ENCODE peak calls at places on chromosomes 7 and 10, in four cellular contexts. One of them, this sample, is unnamed. For H3K36me3, the result is how much of the 10 kb centered on the place peaks cover.

GRCh38 chr10:42953684-42954674 is 122.9 kb upstream of the RET start:
- DNase-seq in heart left ventricle: peak
- DNase-seq in BE2C: no peak
- DNase-seq in heart right ventricle: no peak
- DNase-seq in this sample: no peak

GRCh38 chr7:113504691-113505090 is 386.3 kb upstream of the SMIM30 start:
- DNase-seq in heart right ventricle: no peak
- DNase-seq in BE2C: no peak
- DNase-seq in heart left ventricle: no peak
- DNase-seq in this sample: no peak

GRCh38 chr7:82335927-82336326 is 107.7 kb downstream of the CACNA2D1 start:
- DNase-seq in heart left ventricle: no peak
- DNase-seq in BE2C: peak
- DNase-seq in heart right ventricle: no peak
- DNase-seq in this sample: no peak

GRCh38 chr10:119770928-119771327 is 45.1 kb downstream of the INPP5F start:
- DNase-seq in heart left ventricle: no peak
- DNase-seq in BE2C: no peak
- DNase-seq in heart right ventricle: no peak
- DNase-seq in this sample: no peak

GRCh38 chr10:89332718-89333281 is 5.0 kb downstream of the IFIT3 start:
- DNase-seq in BE2C: no peak
- DNase-seq in heart left ventricle: no peak
- DNase-seq in heart right ventricle: no peak
- DNase-seq in this sample: no peak

GRCh38 chr7:31105256-31105950 is 53.3 kb downstream of the ADCYAP1R1 start:
- DNase-seq in BE2C: no peak
- DNase-seq in heart left ventricle: no peak
- DNase-seq in heart right ventricle: no peak
- DNase-seq in this sample: no peak

GRCh38 chr10:86264481-86265231 is 101.9 kb downstream of the GRID1 start:
- DNase-seq in BE2C: peak
- DNase-seq in heart right ventricle: no peak
- DNase-seq in heart left ventricle: no peak
- DNase-seq in this sample: no peak

GRCh38 chr10:109018892-109019507 is 904.3 kb downstream of the XPNPEP1 start:
- DNase-seq in BE2C: no peak
- DNase-seq in heart left ventricle: no peak
- DNase-seq in heart right ventricle: no peak
- DNase-seq in this sample: no peak

GRCh38 chr7:25565949-25566348 is 337.7 kb upstream of the NPVF start:
- DNase-seq in BE2C: peak
- DNase-seq in heart left ventricle: no peak
- DNase-seq in heart right ventricle: peak
- DNase-seq in this sample: peak

GRCh38 chr10:100307716-100308115 is 21.2 kb upstream of the BLOC1S2 start:
- DNase-seq in heart left ventricle: no peak
- DNase-seq in BE2C: no peak
- DNase-seq in heart right ventricle: no peak
- DNase-seq in this sample: peak

GRCh38 chr10:11016959-11017574 is 605 bp upstream of the CELF2 start:
- DNase-seq in heart left ventricle: no peak
- DNase-seq in heart right ventricle: no peak
- DNase-seq in BE2C: no peak
- DNase-seq in this sample: no peak

GRCh38 chr7:39592586-39592985 is 26.4 kb downstream of the YAE1 start:
- DNase-seq in heart right ventricle: no peak
- DNase-seq in heart left ventricle: no peak
- DNase-seq in BE2C: no peak
- DNase-seq in this sample: no peak

GRCh38 chr10:132482090-132482489 is 55.5 kb upstream of the INPP5A start:
- DNase-seq in heart left ventricle: no peak
- DNase-seq in heart right ventricle: no peak
- DNase-seq in BE2C: no peak
- DNase-seq in this sample: peak

GRCh38 chr10:70277396-70278030 is 6.3 kb downstream of the NPFFR1 start:
- DNase-seq in BE2C: no peak
- DNase-seq in heart right ventricle: no peak
- DNase-seq in heart left ventricle: no peak
- DNase-seq in this sample: no peak

GRCh38 chr10:102267748-102268147 is 22.4 kb downstream of the GBF1 start:
- DNase-seq in BE2C: no peak
- DNase-seq in heart left ventricle: no peak
- DNase-seq in heart right ventricle: no peak
- DNase-seq in this sample: peak

GRCh38 chr10:60282771-60283353 is 106.8 kb downstream of the ANK3 start:
- DNase-seq in BE2C: no peak
- DNase-seq in heart left ventricle: no peak
- DNase-seq in heart right ventricle: no peak
- DNase-seq in this sample: peak

GRCh38 chr7:129438839-129439640 is 4.8 kb downstream of the STRIP2 start:
- DNase-seq in BE2C: no peak
- DNase-seq in heart right ventricle: no peak
- DNase-seq in heart left ventricle: no peak
- DNase-seq in this sample: peak

GRCh38 chr10:63684257-63684936 is 163.2 kb downstream of the REEP3 start:
- DNase-seq in BE2C: no peak
- DNase-seq in heart right ventricle: no peak
- DNase-seq in heart left ventricle: no peak
- DNase-seq in this sample: no peak

GRCh38 chr7:50552921-50553320 is 12.3 kb downstream of the DDC start:
- DNase-seq in BE2C: no peak
- DNase-seq in heart left ventricle: no peak
- DNase-seq in heart right ventricle: peak
- DNase-seq in this sample: peak

GRCh38 chr10:90007226-90007625 is 305.8 kb downstream of the KIF20B start:
- DNase-seq in heart right ventricle: no peak
- DNase-seq in heart left ventricle: no peak
- DNase-seq in BE2C: no peak
- DNase-seq in this sample: no peak

GRCh38 chr10:122490786-122491680 is 29.7 kb downstream of the HTRA1 start:
- DNase-seq in heart right ventricle: no peak
- DNase-seq in BE2C: no peak
- DNase-seq in heart left ventricle: no peak
- DNase-seq in this sample: no peak

GRCh38 chr10:129719889-129720590 is 244.0 kb downstream of the EBF3 start:
- DNase-seq in heart left ventricle: no peak
- DNase-seq in heart right ventricle: no peak
- DNase-seq in BE2C: no peak
- DNase-seq in this sample: no peak

GRCh38 chr7:20784311-20785210 is 2.1 kb downstream of the SP8 start:
- DNase-seq in heart left ventricle: no peak
- DNase-seq in BE2C: no peak
- DNase-seq in heart right ventricle: no peak
- DNase-seq in this sample: no peak

GRCh38 chr7:132187869-132188789 is 388.1 kb downstream of the PLXNA4 start:
- DNase-seq in BE2C: no peak
- DNase-seq in heart right ventricle: no peak
- DNase-seq in heart left ventricle: no peak
- DNase-seq in this sample: no peak

GRCh38 chr7:17408245-17408903 is 109.9 kb downstream of the AHR start:
- DNase-seq in heart right ventricle: peak
- DNase-seq in BE2C: no peak
- DNase-seq in heart left ventricle: peak
- DNase-seq in this sample: peak

DNA sequence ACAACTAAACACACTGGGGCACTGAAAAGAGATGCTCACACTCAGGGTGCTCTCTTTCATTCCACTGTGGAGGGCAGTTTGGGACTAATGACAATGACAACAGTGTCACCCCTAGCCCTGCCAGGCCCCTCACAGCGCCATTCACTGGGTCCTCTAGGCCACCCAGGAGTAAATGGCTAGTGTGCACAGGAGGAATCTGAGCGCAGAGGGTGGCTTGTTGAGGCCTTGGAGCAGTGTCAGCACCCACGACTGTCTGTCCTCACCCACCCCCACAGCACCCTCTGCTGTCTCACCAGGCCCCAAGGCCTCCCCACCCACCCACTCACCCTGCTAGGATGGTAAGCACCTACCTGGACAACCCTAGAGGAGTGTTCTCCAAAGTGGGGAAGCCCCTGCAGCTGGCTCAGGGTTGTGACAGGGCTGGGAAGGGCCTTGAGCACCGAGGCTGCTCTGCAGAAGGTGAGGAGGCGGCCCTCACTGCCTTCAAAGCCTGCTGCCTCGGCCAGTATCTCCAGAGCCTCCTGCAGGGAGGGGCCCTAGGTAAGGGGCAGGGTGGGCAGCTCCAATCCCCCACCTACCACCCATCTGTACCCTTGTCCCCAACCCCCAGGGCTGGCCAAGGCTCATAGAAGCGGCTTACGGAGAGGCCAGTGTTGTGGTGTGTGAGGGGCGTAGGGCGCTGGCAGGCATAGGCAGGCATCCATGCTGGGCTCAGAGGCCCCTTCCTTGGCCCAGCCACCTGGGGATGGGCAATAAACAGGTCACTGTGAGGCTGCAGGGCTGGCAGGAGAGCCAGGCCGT is 2.9 kb downstream of the POLM start:
- DNase-seq in heart left ventricle: peak
- DNase-seq in heart right ventricle: no peak
- DNase-seq in BE2C: no peak
- DNase-seq in this sample: no peak
- H3K36me3 ChIP-seq in heart left ventricle: under half
- H3K36me3 ChIP-seq in heart right ventricle: under half
- H3K36me3 ChIP-seq in BE2C: under half
- H3K36me3 ChIP-seq in this sample: under half

GRCh38 chr7:157726764-157727163 is 390.0 kb downstream of the DNAJB6 start:
- DNase-seq in BE2C: no peak
- DNase-seq in heart right ventricle: no peak
- DNase-seq in heart left ventricle: no peak
- DNase-seq in this sample: no peak
- TF ChIP-seq CTCF in BE2C: no peak
- TF ChIP-seq CTCF in heart right ventricle: no peak
- TF ChIP-seq CTCF in heart left ventricle: no peak
- TF ChIP-seq CTCF in this sample: no peak

GRCh38 chr10:29465384-29465783 is 169.4 kb downstream of the SVIL start:
- DNase-seq in heart right ventricle: no peak
- DNase-seq in BE2C: no peak
- DNase-seq in heart left ventricle: no peak
- DNase-seq in this sample: no peak

GRCh38 chr10:29455095-29455494 is 166.2 kb downstream of the LYZL1 start:
- DNase-seq in BE2C: no peak
- DNase-seq in heart left ventricle: no peak
- DNase-seq in heart right ventricle: no peak
- DNase-seq in this sample: no peak

GRCh38 chr10:29461042-29461441 is 172.2 kb downstream of the LYZL1 start:
- DNase-seq in BE2C: no peak
- DNase-seq in heart right ventricle: no peak
- DNase-seq in heart left ventricle: no peak
- DNase-seq in this sample: no peak
- H3K36me3 ChIP-seq in BE2C: under half
- H3K36me3 ChIP-seq in heart right ventricle: under half
- H3K36me3 ChIP-seq in heart left ventricle: under half
- H3K36me3 ChIP-seq in this sample: under half

GRCh38 chr10:12466701-12467100 is 117.4 kb downstream of the CAMK1D start:
- DNase-seq in heart left ventricle: no peak
- DNase-seq in BE2C: no peak
- DNase-seq in heart right ventricle: no peak
- DNase-seq in this sample: peak
- TF ChIP-seq CTCF in heart left ventricle: no peak
- TF ChIP-seq CTCF in BE2C: no peak
- TF ChIP-seq CTCF in heart right ventricle: no peak
- TF ChIP-seq CTCF in this sample: no peak

DNA sequence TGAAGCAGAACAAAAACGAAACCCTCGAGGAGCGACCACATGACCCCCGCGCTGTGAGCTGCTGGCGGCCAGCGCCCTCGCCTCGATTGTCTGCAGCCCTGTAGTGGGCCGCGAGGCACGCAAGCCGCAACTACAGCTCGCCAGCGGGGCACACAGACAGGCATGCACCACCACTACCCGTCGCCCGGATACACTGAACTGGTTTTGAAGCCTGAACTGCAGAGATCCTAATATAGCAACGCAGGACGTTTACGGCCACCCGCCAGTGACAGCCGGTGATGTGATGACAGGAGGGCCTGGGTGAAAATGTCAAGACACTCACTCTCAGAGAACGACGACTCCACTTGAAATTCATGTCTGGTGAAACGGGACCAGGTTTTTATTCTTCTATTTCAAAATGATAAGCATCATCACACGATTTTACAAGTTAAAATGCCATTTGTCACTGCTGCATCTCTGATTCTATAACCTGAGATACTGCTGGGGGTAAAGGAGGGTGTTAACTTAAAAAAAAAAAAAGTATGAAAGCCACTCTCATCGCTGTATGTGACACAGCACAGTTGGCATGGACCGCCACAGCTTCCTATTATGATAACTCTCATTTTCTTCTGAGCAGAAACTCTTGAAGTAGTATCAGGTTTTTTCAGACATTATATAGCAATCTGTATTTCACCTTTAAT is 120.3 kb upstream of the DIP2C start:
- DNase-seq in BE2C: no peak
- DNase-seq in heart left ventricle: peak
- DNase-seq in heart right ventricle: peak
- DNase-seq in this sample: no peak
- H3K36me3 ChIP-seq in BE2C: half or more
- H3K36me3 ChIP-seq in heart left ventricle: under half
- H3K36me3 ChIP-seq in heart right ventricle: under half
- H3K36me3 ChIP-seq in this sample: half or more